ENCODE peak calls at places on chromosomes 12 and 14, in five cellular contexts. U is HTR-8/SVneo; V is activated CD4-positive, alpha-beta T cell treated with anti-CD3 and anti-CD28 coated beads, Interleukin-2, amount 10 ng/mL, durations not matched to agents 7 days and 5 days; F is GM19239; I is AG08396. K is an unnamed sample.

GRCh38 chr14:102817318-102817717 is 40.1 kb downstream of the TRAF3 start:
- DNase-seq in U (no peak), V (no peak), F (no peak), I (no peak), K (no peak)

GRCh38 chr12:9667403-9667802 is 2.1 kb upstream of the CLEC2D start:
- DNase-seq in U (no peak), V (no peak), F (no peak), I (no peak), K (no peak)

GRCh38 chr12:70736775-70737174 is 99.5 kb upstream of the PTPRB start:
- DNase-seq in U (no peak), V (no peak), F (no peak), I (no peak), K (no peak)

GRCh38 chr14:76773188-76773885 is 12.1 kb downstream of the VASH1 start:
- DNase-seq in U (peak), V (no peak), F (no peak), I (peak), K (peak)

GRCh38 chr12:9707356-9707755 is 25.5 kb downstream of the CLECL1 start:
- DNase-seq in U (no peak), V (no peak), F (no peak), I (no peak), K (no peak)

GRCh38 chr12:2856901-2857495 is at the start of gene TEX52:
- DNase-seq in U (no peak), V (no peak), F (no peak), I (no peak), K (no peak)

GRCh38 chr12:51922762-51923505 is 15.6 kb downstream of the ACVRL1 start:
- DNase-seq in U (no peak), V (no peak), F (no peak), I (peak), K (peak)

GRCh38 chr14:92726135-92726932 is 22.1 kb downstream of the LGMN start:
- DNase-seq in U (peak), V (peak), F (no peak), I (peak), K (peak)

GRCh38 chr12:31773867-31774266 is 45.0 kb upstream of the AMN1 start:
- DNase-seq in U (peak), V (no peak), F (no peak), I (no peak), K (no peak)

GRCh38 chr12:18589316-18589715 is 148.5 kb downstream of the PLCZ1 start:
- DNase-seq in U (no peak), V (no peak), F (no peak), I (peak), K (no peak)

GRCh38 chr12:2412305-2412643 is 359.5 kb downstream of the CACNA1C start:
- DNase-seq in U (no peak), V (no peak), F (no peak), I (no peak), K (no peak)

GRCh38 chr12:82047480-82047879 is 288.3 kb upstream of the PPFIA2 start:
- DNase-seq in U (no peak), V (no peak), F (no peak), I (no peak), K (no peak)

GRCh38 chr14:104051092-104051813 is 34.2 kb upstream of the ASPG start:
- DNase-seq in U (no peak), V (no peak), F (no peak), I (no peak), K (no peak)

GRCh38 chr14:81435578-81436295 is 35.6 kb upstream of the STON2 start:
- DNase-seq in U (no peak), V (peak), F (peak), I (peak), K (peak)

GRCh38 chr12:802242-802995 is 50.0 kb downstream of the WNK1 start:
- DNase-seq in U (no peak), V (no peak), F (no peak), I (no peak), K (no peak)

GRCh38 chr12:29317556-29318363 is 63.2 kb downstream of the ERGIC2 start:
- DNase-seq in U (peak), V (peak), F (peak), I (peak), K (peak)

GRCh38 chr14:54438703-54439102 is 2.5 kb downstream of the CNIH1 start:
- DNase-seq in U (no peak), V (no peak), F (no peak), I (no peak), K (no peak)

GRCh38 chr14:70707138-70708038 is 65.7 kb downstream of the TTC9 start:
- DNase-seq in U (peak), V (no peak), F (no peak), I (peak), K (peak)

GRCh38 chr12:67645571-67645970 is 3.0 kb upstream of the DYRK2 start:
- DNase-seq in U (no peak), V (no peak), F (no peak), I (peak), K (peak)

GRCh38 chr12:53502983-53503728 is 2.1 kb downstream of the TARBP2 start:
- DNase-seq in U (no peak), V (no peak), F (no peak), I (no peak), K (no peak)

GRCh38 chr12:49098035-49098451 is 3.4 kb upstream of the DHH start:
- DNase-seq in U (peak), V (peak), F (peak), I (peak), K (peak)

GRCh38 chr14:90661881-90662280 is 154.3 kb downstream of the TTC7B start:
- DNase-seq in U (no peak), V (no peak), F (no peak), I (no peak), K (no peak)

GRCh38 chr14:74671789-74672188 is 41.1 kb downstream of the AREL1 start:
- DNase-seq in U (no peak), V (no peak), F (no peak), I (peak), K (peak)

GRCh38 chr12:31246470-31246850 is 79.5 kb downstream of the SINHCAF start:
- DNase-seq in U (no peak), V (no peak), F (no peak), I (no peak), K (peak)

GRCh38 chr12:1805441-1806081 is 14.8 kb upstream of the LRTM2 start:
- DNase-seq in U (no peak), V (no peak), F (no peak), I (no peak), K (no peak)

GRCh38 chr12:34297790-34298164 is 275.5 kb downstream of the ALG10 start:
- DNase-seq in U (no peak), V (no peak), F (no peak), I (no peak), K (no peak)

GRCh38 chr14:88553886-88554457 is 835 bp downstream of the PTPN21 start:
- DNase-seq in U (no peak), V (no peak), F (no peak), I (no peak), K (no peak)

GRCh38 chr12:77325505-77325904 is 260.1 kb upstream of the E2F7 start:
- DNase-seq in U (peak), V (no peak), F (peak), I (peak), K (peak)

GRCh38 chr14:45838597-45838996 is 585.6 kb upstream of the MIS18BP1 start:
- DNase-seq in U (peak), V (no peak), F (no peak), I (no peak), K (no peak)

GRCh38 chr12:88638956-88639355 is 58.7 kb upstream of the KITLG start:
- DNase-seq in U (no peak), V (no peak), F (no peak), I (peak), K (peak)

GRCh38 chr12:71865757-71866536 is 26.4 kb downstream of the TBC1D15 start:
- DNase-seq in U (no peak), V (no peak), F (no peak), I (no peak), K (no peak)

GRCh38 chr12:100632445-100632892 is 59.0 kb downstream of the GAS2L3 start:
- DNase-seq in U (no peak), V (no peak), F (no peak), I (no peak), K (no peak)

GRCh38 chr14:61380984-61381383 is 59.6 kb downstream of the PRKCH start:
- DNase-seq in U (no peak), V (no peak), F (no peak), I (no peak), K (no peak)

GRCh38 chr12:96108321-96108720 is 72.9 kb upstream of the LTA4H start:
- DNase-seq in U (no peak), V (peak), F (no peak), I (no peak), K (no peak)

GRCh38 chr12:3641428-3641883 is 111.5 kb downstream of the CRACR2A start:
- DNase-seq in U (peak), V (no peak), F (no peak), I (peak), K (peak)

GRCh38 chr12:94157891-94158495 is 9.6 kb downstream of the PLXNC1 start:
- DNase-seq in U (no peak), V (no peak), F (peak), I (no peak), K (no peak)

GRCh38 chr12:104494137-104494815 is 37.5 kb downstream of the CHST11 start:
- DNase-seq in U (no peak), V (peak), F (no peak), I (no peak), K (peak)

GRCh38 chr12:79250186-79250585 is 385.6 kb downstream of the SYT1 start:
- DNase-seq in U (no peak), V (no peak), F (no peak), I (no peak), K (no peak)

K was measured in AG20443.